ENCODE peak calls at places on chromosomes 4 and X, in six cellular contexts. T is brain microvascular endothelial cell, R is psoas muscle, L is Panc1, A is ovary, Z is stomach. O is an unnamed sample. For H3K36me3, the result is how much of the 10 kb centered on the place peaks cover.

GRCh38 chr4:147129687-147130086 is 184.0 kb upstream of the TTC29 start:
- DNase-seq in T (no peak), R (no peak), L (no peak), A (no peak), Z (no peak), O (no peak)

GRCh38 chr4:47786958-47787370 is 50.9 kb downstream of the CORIN start:
- DNase-seq in T (no peak), R (no peak), L (no peak), A (no peak), Z (no peak), O (no peak)

GRCh38 chrX:148501121-148502066 is 977 bp downstream of the AFF2 start:
- DNase-seq in T (no peak), R (peak), L (no peak), A (peak), Z (no peak), O (no peak)

GRCh38 chr4:71130827-71131603 is 137.6 kb downstream of the DCK start:
- DNase-seq in T (peak), R (no peak), L (no peak), A (no peak), Z (no peak), O (no peak)

GRCh38 chr4:4507923-4508322 is 33.9 kb downstream of the STX18 start:
- DNase-seq in T (no peak), R (no peak), L (no peak), A (no peak), Z (no peak), O (no peak)

GRCh38 chr4:105909699-105910340 is 14.5 kb downstream of the NPNT start:
- DNase-seq in T (no peak), R (no peak), L (no peak), A (no peak), Z (no peak), O (peak)

GRCh38 chr4:34720563-34720962 is 1523.8 kb downstream of the ARAP2 start:
- DNase-seq in T (no peak), R (no peak), L (no peak), A (no peak), Z (no peak), O (peak)

GRCh38 chrX:55014897-55015299 is 14.7 kb downstream of the APEX2 start:
- DNase-seq in T (no peak), R (no peak), L (no peak), A (no peak), Z (no peak), O (no peak)

DNA sequence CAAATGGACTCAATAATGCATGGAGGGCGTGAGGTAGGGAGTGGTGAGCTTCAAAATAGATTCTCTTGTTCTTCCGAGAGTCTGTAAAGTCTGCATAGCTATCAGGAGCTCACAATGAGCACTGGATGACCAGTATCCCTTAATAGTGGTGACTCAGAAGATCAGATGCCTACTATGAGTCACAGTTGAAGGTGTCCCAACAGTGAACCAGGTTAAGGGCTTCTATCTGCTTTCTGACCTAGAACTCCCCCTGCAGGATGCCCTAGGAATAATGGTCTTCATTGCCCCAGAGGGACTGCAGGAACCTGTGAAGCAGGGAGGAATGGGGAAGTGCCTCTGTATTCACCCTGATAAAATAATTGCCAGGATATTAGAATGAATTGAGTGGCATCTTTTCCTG is 22.1 kb downstream of the DGKK start:
- DNase-seq in T (no peak), R (no peak), L (no peak), A (no peak), Z (no peak), O (peak)
- TF ChIP-seq CTCF in T (no peak), R (no peak), L (peak), A (no peak), Z (no peak), O (peak)

DNA sequence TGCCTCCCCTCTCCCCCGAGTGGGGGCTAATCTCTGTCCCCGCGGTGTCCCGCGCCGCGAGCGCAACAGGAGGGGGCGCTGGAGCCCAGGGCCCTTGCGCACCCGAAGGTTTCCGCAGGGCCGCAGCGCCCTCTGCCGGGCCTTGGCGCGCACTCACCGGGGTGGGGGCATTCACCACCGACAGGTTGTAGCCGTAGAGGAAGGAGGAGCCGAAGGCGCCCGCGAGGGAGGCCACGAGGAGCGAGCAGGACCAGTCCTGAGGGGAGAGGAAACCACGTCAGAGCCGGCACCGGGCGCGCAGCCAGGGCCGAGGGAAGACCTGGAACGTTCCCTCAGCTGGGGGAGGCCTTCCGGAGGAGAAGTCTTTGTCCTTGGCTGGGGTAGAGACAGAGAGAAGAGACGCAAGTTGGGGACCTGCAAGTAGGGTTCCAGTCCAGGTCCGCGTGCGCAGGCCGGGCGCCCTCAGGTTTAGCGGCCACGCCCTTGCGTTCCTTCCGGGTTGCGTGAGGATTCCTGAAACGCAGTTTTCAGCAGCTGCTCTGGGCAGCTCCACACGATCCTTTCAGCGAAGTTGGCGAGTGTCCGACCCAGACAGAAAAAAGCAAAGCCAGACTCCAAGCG is 2.4 kb downstream of the SLC2A9 start:
- DNase-seq in T (peak), R (peak), L (peak), A (peak), Z (peak), O (peak)
- H3K4me3 ChIP-seq in T (peak), R (peak), L (peak), A (peak), Z (peak), O (peak)

DNA sequence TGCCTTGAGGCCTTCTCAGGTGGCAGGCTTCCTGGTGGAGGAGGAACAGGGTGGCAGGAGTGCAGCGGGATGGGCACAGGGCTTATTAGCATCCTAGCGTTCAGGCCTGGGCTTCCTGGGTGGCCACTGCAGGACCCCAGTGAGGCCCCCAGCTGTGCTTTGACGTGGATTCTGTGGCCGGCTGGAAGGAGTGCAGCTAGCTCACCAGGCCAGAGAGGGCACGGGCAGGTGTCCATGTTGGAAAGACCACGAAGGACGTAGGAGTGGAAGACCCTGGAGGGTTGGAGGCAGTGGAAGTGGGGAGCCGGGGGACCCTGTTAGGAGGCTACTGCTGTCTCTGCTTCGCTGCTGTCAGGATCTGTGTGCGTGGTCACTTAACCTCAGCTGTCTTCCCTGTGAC is 13.3 kb upstream of the TADA2B start:
- DNase-seq in T (no peak), R (peak), L (no peak), A (no peak), Z (no peak), O (no peak)
- H3K36me3 ChIP-seq in T (under half), R (half or more), L (under half), A (under half), Z (under half), O (under half)

GRCh38 chr4:8440491-8441311 is at the start of the genes ACOX3 and TRMT44:
- DNase-seq in T (peak), R (peak), L (no peak), A (peak), Z (peak), O (no peak)
- TF ChIP-seq CTCF in T (no peak), R (no peak), L (no peak), A (peak), Z (peak), O (no peak)

DNA sequence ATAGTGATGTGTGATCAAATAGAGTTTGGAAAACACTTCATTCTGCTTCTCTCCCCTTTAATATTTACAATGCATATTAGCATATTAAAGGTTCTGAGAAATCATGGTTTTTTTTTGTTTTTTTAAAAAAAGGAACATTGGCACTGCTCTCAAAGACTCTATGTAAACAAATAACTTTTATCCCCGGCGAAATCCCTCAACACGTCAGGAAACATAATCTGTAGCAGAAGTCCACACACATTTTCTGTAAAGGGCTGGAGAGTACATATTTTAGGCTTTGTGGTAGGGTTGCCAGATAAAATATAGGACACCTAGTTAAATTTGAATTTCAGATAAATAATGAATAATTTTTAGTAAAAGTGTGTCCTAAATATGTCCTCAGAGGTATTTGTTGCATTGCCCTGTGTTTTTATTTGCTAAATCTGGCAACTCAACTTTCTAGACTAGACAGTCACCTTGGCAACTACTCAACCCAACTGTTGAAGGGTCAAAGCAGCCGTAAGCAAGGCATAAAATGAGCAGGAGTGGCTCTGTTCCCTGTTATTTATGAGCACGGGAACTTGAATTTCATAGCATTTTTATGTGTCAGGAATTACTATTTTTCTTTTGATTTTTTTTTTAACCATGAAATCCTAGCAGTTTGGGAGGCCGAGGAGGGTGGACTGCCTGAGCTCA is 8.5 kb downstream of the SPATA4 start:
- DNase-seq in T (no peak), R (no peak), L (no peak), A (no peak), Z (no peak), O (no peak)
- H3K4me3 ChIP-seq in T (no peak), R (peak), L (no peak), A (no peak), Z (no peak), O (no peak)

GRCh38 chr4:7823416-7823824 is 116.2 kb downstream of the AFAP1 start:
- DNase-seq in T (no peak), R (peak), L (no peak), A (peak), Z (peak), O (no peak)
- H3K36me3 ChIP-seq in T (half or more), R (under half), L (under half), A (under half), Z (under half), O (under half)